ENCODE peak calls at places on chromosomes 5 and 9, in nine cellular contexts. S is H1; F is CD14-positive monocyte; I is CD4-positive, alpha-beta T cell; C is HFFc6; D is GM23338; T is NB4; Q is Calu3; G is endothelial cell. U is an unnamed sample.

GRCh38 chr5:175895215-175895614 is 23.8 kb downstream of the CPLX2 start:
- DNase-seq in S (no peak), D (no peak), C (no peak), Q (no peak), F (no peak), I (no peak), G (no peak), T (no peak), U (no peak)

GRCh38 chr9:100379862-100380261 is 27.1 kb upstream of the TEX10 start:
- DNase-seq in D (no peak), Q (peak), S (no peak), I (no peak), G (no peak), C (peak), F (no peak), T (no peak), U (no peak)

GRCh38 chr5:68344447-68345111 is 129.0 kb downstream of the PIK3R1 start:
- DNase-seq in C (peak), T (peak), S (no peak), Q (peak), F (no peak), I (no peak), D (no peak), G (no peak), U (no peak)

GRCh38 chr5:42109006-42109572 is 184.0 kb downstream of the FBXO4 start:
- DNase-seq in S (no peak), I (no peak), C (no peak), G (no peak), F (no peak), Q (no peak), D (no peak), T (no peak), U (no peak)

GRCh38 chr9:15735083-15735974 is 182.5 kb downstream of the CCDC171 start:
- DNase-seq in T (no peak), I (no peak), S (no peak), D (no peak), G (no peak), Q (no peak), F (no peak), C (peak), U (no peak)

GRCh38 chr9:81646337-81646736 is 43.0 kb downstream of the TLE1 start:
- DNase-seq in T (no peak), C (no peak), I (no peak), D (peak), Q (no peak), S (no peak), F (no peak), G (no peak), U (no peak)

GRCh38 chr5:168162464-168162863 is 129.0 kb upstream of the WWC1 start:
- DNase-seq in I (no peak), F (no peak), T (no peak), C (no peak), S (no peak), Q (no peak), D (peak), G (no peak), U (peak)

GRCh38 chr9:111926421-111926875 is 29.8 kb downstream of the UGCG start:
- DNase-seq in D (no peak), T (peak), S (no peak), Q (no peak), F (no peak), G (peak), C (no peak), I (peak), U (no peak)

GRCh38 chr5:159913048-159913447 is 3.2 kb upstream of the ADRA1B start:
- DNase-seq in Q (no peak), I (no peak), T (peak), G (no peak), S (no peak), D (no peak), F (no peak), C (peak), U (no peak)

GRCh38 chr9:133883356-133883755 is 108.8 kb downstream of the VAV2 start:
- DNase-seq in G (no peak), S (peak), F (no peak), D (no peak), C (no peak), T (no peak), I (no peak), Q (no peak), U (no peak)

GRCh38 chr5:113487411-113487778 is 858 bp downstream of the MCC start:
- DNase-seq in F (no peak), S (no peak), I (no peak), T (no peak), Q (no peak), D (peak), G (peak), C (no peak), U (no peak)

GRCh38 chr9:5626727-5627634 is 1.9 kb upstream of the RIC1 start:
- DNase-seq in F (peak), Q (peak), D (no peak), G (no peak), S (no peak), T (peak), C (peak), I (no peak), U (no peak)

GRCh38 chr9:4929917-4930316 is 55.2 kb upstream of the JAK2 start:
- DNase-seq in I (no peak), S (no peak), G (no peak), F (no peak), T (no peak), C (peak), Q (no peak), D (no peak), U (no peak)

GRCh38 chr9:86354882-86355399 is 731 bp upstream of the TUT7 start:
- DNase-seq in I (no peak), F (no peak), G (no peak), C (peak), D (no peak), T (no peak), Q (no peak), S (no peak), U (no peak)

GRCh38 chr5:157336423-157336744 is 70.5 kb downstream of the CYFIP2 start:
- DNase-seq in Q (no peak), D (no peak), S (no peak), I (no peak), C (no peak), F (no peak), G (no peak), T (no peak), U (no peak)

GRCh38 chr5:171627936-171628335 is 157.7 kb upstream of the SMIM23 start:
- DNase-seq in G (no peak), T (no peak), F (no peak), S (no peak), I (no peak), Q (no peak), C (no peak), D (no peak), U (no peak)

GRCh38 chr5:136435951-136436544 is 70.7 kb upstream of the TRPC7 start:
- DNase-seq in Q (no peak), D (no peak), T (no peak), I (no peak), F (no peak), S (no peak), G (no peak), C (no peak), U (no peak)

GRCh38 chr5:35869705-35870277 is 13.1 kb downstream of the IL7R start:
- DNase-seq in F (no peak), D (no peak), G (no peak), T (no peak), C (no peak), S (no peak), I (no peak), Q (no peak), U (no peak)

GRCh38 chr9:93300585-93301081 is 116.7 kb downstream of the WNK2 start:
- DNase-seq in F (no peak), I (no peak), C (no peak), Q (no peak), T (no peak), D (no peak), S (no peak), G (no peak), U (no peak)

GRCh38 chr9:942805-943580 is 33.5 kb upstream of the DMRT3 start:
- DNase-seq in F (no peak), Q (no peak), G (no peak), D (peak), S (no peak), I (no peak), C (no peak), T (no peak), U (no peak)

GRCh38 chr5:103993028-103993427 is 430.4 kb upstream of the NUDT12 start:
- DNase-seq in T (no peak), G (no peak), F (no peak), D (no peak), S (no peak), C (no peak), I (no peak), Q (no peak), U (no peak)

GRCh38 chr9:127918201-127919107 is 1.6 kb upstream of the ST6GALNAC4 start:
- DNase-seq in Q (no peak), T (peak), S (no peak), I (no peak), F (no peak), C (no peak), D (peak), G (no peak), U (no peak)

GRCh38 chr5:12023614-12024241 is 119.5 kb upstream of the CTNND2 start:
- DNase-seq in G (peak), I (no peak), C (peak), S (no peak), D (peak), Q (peak), T (peak), F (no peak), U (no peak)

GRCh38 chr9:82883436-82883835 is 179.5 kb downstream of the RASEF start:
- DNase-seq in S (no peak), T (no peak), Q (no peak), G (no peak), D (peak), C (no peak), F (no peak), I (no peak), U (no peak)

GRCh38 chr9:38018964-38019602 is 49.9 kb downstream of the SHB start:
- DNase-seq in C (peak), T (peak), D (no peak), Q (no peak), G (no peak), I (no peak), S (no peak), F (no peak), U (no peak)

GRCh38 chr9:109329274-109330258 is 8.7 kb upstream of the EPB41L4B start:
- DNase-seq in S (no peak), F (no peak), G (no peak), C (no peak), D (peak), T (no peak), I (no peak), Q (peak), U (peak)

GRCh38 chr5:139371482-139372435 is 11.3 kb downstream of the SLC23A1 start:
- DNase-seq in C (no peak), F (no peak), I (no peak), S (no peak), G (no peak), Q (no peak), D (no peak), T (no peak), U (no peak)

GRCh38 chr9:126334626-126335621 is 8.3 kb downstream of the MVB12B start:
- DNase-seq in G (no peak), Q (peak), T (no peak), S (no peak), F (no peak), D (no peak), I (no peak), C (no peak), U (no peak)

GRCh38 chr5:102807878-102808502 is 52.9 kb downstream of the PAM start:
- DNase-seq in Q (no peak), S (no peak), I (no peak), C (peak), T (no peak), G (no peak), D (peak), F (no peak), U (no peak)

GRCh38 chr9:110148384-110148783 is 59.6 kb downstream of the C9orf152 start:
- DNase-seq in I (no peak), C (no peak), S (no peak), F (no peak), G (no peak), Q (no peak), T (no peak), D (no peak), U (no peak)

GRCh38 chr9:123167474-123167873 is 100.9 kb downstream of the STRBP start:
- DNase-seq in S (no peak), D (no peak), F (no peak), I (no peak), G (no peak), Q (no peak), T (no peak), C (no peak), U (no peak)
- TF ChIP-seq CTCF in S (no peak), D (no peak), F (no peak), I (no peak), G (no peak), Q (no peak), T (no peak), C (no peak), U (no peak)

GRCh38 chr9:120612218-120612617 is 32.3 kb upstream of the CDK5RAP2 start:
- DNase-seq in D (peak), T (peak), F (no peak), I (no peak), C (no peak), G (no peak), S (no peak), Q (no peak), U (no peak)
- TF ChIP-seq CTCF in D (peak), T (peak), F (no peak), I (no peak), C (peak), G (no peak), S (no peak), Q (no peak), U (no peak)

GRCh38 chr9:3719286-3719685 is 193.5 kb upstream of the RFX3 start:
- DNase-seq in I (no peak), Q (no peak), F (no peak), S (no peak), C (no peak), G (no peak), T (no peak), D (no peak), U (no peak)

DNA sequence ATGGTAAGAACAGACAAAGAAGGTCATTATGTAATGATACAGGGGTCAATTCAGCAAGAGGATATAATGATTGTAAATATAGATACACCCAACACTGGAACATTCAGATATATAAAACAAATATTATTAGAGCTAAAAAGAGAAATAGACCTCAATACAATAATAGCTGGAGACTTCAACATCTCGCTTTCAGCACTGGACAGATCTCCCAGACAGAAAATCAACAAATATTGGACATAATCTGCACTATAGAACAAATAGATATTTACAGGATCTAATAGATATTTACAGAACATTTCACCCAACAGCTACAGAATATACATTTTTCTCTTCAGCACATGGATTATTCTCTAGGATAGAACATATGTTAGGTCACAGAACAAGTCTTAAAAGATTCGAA is 190.6 kb upstream of the RFX3 start:
- DNase-seq in F (no peak), S (no peak), I (no peak), D (no peak), C (no peak), Q (no peak), G (no peak), T (no peak), U (no peak)
- TF ChIP-seq CTCF in F (no peak), S (no peak), I (no peak), D (no peak), C (no peak), Q (no peak), G (no peak), T (no peak), U (no peak)

GRCh38 chr5:10576121-10576789 is 12.4 kb downstream of the ANKRD33B start:
- DNase-seq in D (no peak), F (no peak), S (no peak), C (no peak), I (no peak), G (no peak), T (peak), Q (no peak), U (no peak)
- TF ChIP-seq CTCF in D (no peak), F (no peak), S (no peak), C (no peak), I (no peak), G (no peak), T (peak), Q (no peak), U (no peak)

DNA sequence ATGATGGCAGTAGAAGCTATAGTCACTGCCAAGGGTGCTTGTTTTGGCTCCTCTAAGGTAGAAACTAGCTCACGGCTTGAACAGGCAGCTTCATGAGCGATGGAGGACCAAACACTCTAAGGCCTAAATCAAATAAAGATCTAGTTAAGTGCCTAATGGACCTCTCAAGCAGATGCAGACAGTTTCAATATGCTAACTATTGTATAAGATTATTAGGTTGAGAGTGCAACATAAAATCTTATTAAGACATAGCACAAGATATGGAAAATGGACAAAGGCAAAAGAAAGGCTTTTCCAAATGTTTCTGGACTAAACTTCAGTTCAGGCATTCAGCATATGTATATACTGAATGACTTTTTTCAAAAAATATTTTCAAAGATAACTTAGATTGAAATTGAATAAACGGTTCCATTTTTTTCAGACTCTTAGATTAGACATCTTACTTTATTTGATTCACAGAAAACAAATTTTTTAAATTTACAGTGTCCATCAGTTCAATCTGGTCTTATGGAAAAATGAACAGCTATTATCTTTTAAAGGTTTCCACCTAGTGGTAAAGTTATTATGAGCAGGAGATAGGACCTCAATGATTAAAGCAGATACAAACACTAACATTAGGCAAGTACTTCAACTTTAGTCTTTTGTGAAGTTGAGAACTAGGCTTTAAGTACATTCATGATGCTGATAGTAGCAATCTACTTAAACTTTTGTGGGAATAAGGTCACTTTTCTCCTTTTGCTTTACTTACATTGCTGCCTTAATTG is 1167.7 kb downstream of the MAT2B start:
- DNase-seq in T (peak), C (no peak), Q (no peak), I (no peak), G (no peak), S (no peak), D (no peak), F (no peak), U (no peak)
- TF ChIP-seq CTCF in T (peak), C (peak), Q (no peak), I (no peak), G (peak), S (no peak), D (no peak), F (peak), U (peak)

GRCh38 chr9:131018621-131019020 is 9.6 kb downstream of the LAMC3 start:
- DNase-seq in G (no peak), Q (peak), I (no peak), T (no peak), D (peak), F (no peak), S (no peak), C (no peak), U (no peak)
- TF ChIP-seq CTCF in G (peak), Q (peak), I (no peak), T (peak), D (peak), F (no peak), S (peak), C (peak), U (no peak)

DNA sequence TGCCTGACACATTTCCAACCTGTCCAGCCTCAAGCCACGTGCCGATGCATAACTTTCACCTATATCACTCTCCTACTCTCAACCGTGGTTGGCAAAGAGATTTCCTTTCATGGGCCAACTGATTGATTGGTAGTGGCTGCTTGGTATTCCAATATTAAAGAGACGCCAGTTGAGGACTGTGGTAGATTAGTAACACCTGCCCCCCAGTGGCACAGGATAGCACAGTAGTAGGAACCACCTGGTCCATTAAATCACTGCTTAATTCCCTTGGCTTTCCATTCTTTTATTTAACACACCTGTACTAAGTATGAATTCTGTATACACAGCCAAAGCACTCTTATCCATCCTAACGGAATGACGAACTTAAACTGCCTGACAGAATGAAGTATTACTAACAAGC is 19.1 kb upstream of the FOXB2 start:
- DNase-seq in S (peak), G (no peak), C (no peak), F (no peak), Q (no peak), T (no peak), D (peak), I (no peak), U (no peak)
- TF ChIP-seq CTCF in S (no peak), G (no peak), C (no peak), F (no peak), Q (no peak), T (no peak), D (peak), I (no peak), U (no peak)

GRCh38 chr9:99264070-99264469 is 42.0 kb downstream of the SEC61B start:
- DNase-seq in C (no peak), S (peak), Q (no peak), T (peak), G (peak), I (no peak), F (no peak), D (peak), U (no peak)
- TF ChIP-seq CTCF in C (peak), S (peak), Q (no peak), T (peak), G (peak), I (no peak), F (peak), D (peak), U (no peak)

GRCh38 chr5:80975065-80975464 is 14.9 kb downstream of the RASGRF2 start:
- DNase-seq in S (no peak), I (no peak), G (no peak), F (no peak), D (no peak), C (no peak), Q (no peak), T (no peak), U (no peak)
- TF ChIP-seq CTCF in S (no peak), I (no peak), G (no peak), F (no peak), D (no peak), C (no peak), Q (no peak), T (no peak), U (no peak)